ENCODE peak calls at places on chromosome 20, in eight cellular contexts. W, J, I, B, C, T, E and N are unnamed samples.
A peak's percentile ranks its signal among the peaks of the same experiment; 100 is the strongest.

GRCh38 chr20:14510341-14510740 is 172.9 kb upstream of the FLRT3 start:
- DNase-seq in J (no peak), C (no peak), E (no peak), W (no peak), B (no peak), I (no peak), T (no peak), N (no peak)

GRCh38 chr20:32685541-32686529 is 12.1 kb upstream of the C20orf203 start:
- DNase-seq in W (no peak), C (peak; percentile 54), J (no peak), I (peak; percentile 88), E (peak; percentile 82), B (peak; percentile 53), T (no peak), N (peak; percentile 40)

GRCh38 chr20:51498765-51499540 is 43.6 kb downstream of the NFATC2 start:
- DNase-seq in I (no peak), B (no peak), T (no peak), W (no peak), C (no peak), J (no peak), E (no peak), N (no peak)

GRCh38 chr20:57619053-57619831 is 984 bp downstream of the ZBP1 start:
- DNase-seq in I (no peak), E (no peak), T (no peak), B (no peak), W (no peak), C (no peak), J (no peak), N (no peak)

GRCh38 chr20:44471481-44471882 is 4.2 kb upstream of the TTPAL start:
- DNase-seq in W (no peak), B (no peak), E (peak; percentile 51), C (peak; percentile 71), I (peak; percentile 43), T (no peak), J (no peak), N (peak; percentile 42)

GRCh38 chr20:52924411-52925271 is 47.5 kb upstream of the TSHZ2 start:
- DNase-seq in C (no peak), I (no peak), J (no peak), B (no peak), E (no peak), T (no peak), W (no peak), N (no peak)

GRCh38 chr20:47857994-47858557 is 72.8 kb upstream of the SULF2 start:
- DNase-seq in T (peak; percentile 33), C (no peak), B (no peak), W (no peak), I (no peak), E (no peak), J (no peak), N (no peak)

GRCh38 chr20:45266977-45267376 is 12.6 kb upstream of the SLPI start:
- DNase-seq in I (no peak), B (peak; percentile 2), T (no peak), C (no peak), J (no peak), E (no peak), W (no peak), N (no peak)

GRCh38 chr20:50418890-50419642 is 91.1 kb upstream of the PTPN1 start:
- DNase-seq in W (no peak), C (no peak), B (no peak), I (no peak), E (no peak), J (no peak), T (no peak), N (no peak)